ENCODE peak calls at places on chromosomes 12 and 14, in four cellular contexts. X is frontal cortex; B is CD8-positive, alpha-beta memory T cell; Q is SW480. G is an unnamed sample.

GRCh38 chr12:10735428-10735827 is 12.3 kb upstream of the YBX3 start:
- DNase-seq in B (no peak), X (no peak), Q (no peak), G (no peak)

GRCh38 chr14:85301506-85301905 is 228.4 kb upstream of the FLRT2 start:
- DNase-seq in Q (no peak), X (no peak), B (no peak), G (no peak)

GRCh38 chr12:98939350-98939749 is 294.3 kb downstream of the APAF1 start:
- DNase-seq in B (no peak), Q (peak; percentile 30), X (no peak), G (peak; percentile 11)

GRCh38 chr12:26345471-26346003 is 150.2 kb downstream of the SSPN start:
- DNase-seq in Q (no peak), B (no peak), X (no peak), G (no peak)

GRCh38 chr12:126447346-126447745 is 1382.1 kb downstream of the AACS start:
- DNase-seq in X (no peak), Q (no peak), B (no peak), G (no peak)

GRCh38 chr12:51683763-51684357 is 92.8 kb downstream of the SCN8A start:
- DNase-seq in Q (peak; percentile 20), X (no peak), B (no peak), G (peak; percentile 31)

GRCh38 chr12:77734489-77734888 is 96.2 kb upstream of the NAV3 start:
- DNase-seq in Q (no peak), X (no peak), B (no peak), G (no peak)

GRCh38 chr12:3988519-3989217 is 115.5 kb upstream of the PARP11 start:
- DNase-seq in Q (no peak), B (no peak), X (no peak), G (no peak)

GRCh38 chr12:56257491-56258067 is 605 bp downstream of the ANKRD52 start:
- DNase-seq in B (no peak), X (no peak), Q (no peak), G (peak; percentile 25)

GRCh38 chr12:115398311-115398781 is 714.4 kb upstream of the TBX3 start:
- DNase-seq in B (no peak), Q (no peak), X (no peak), G (peak; percentile 80)

GRCh38 chr14:57983235-57983634 is 117.3 kb upstream of the SLC35F4 start:
- DNase-seq in B (no peak), Q (no peak), X (no peak), G (no peak)

GRCh38 chr12:113770389-113770865 is 195.7 kb downstream of the RBM19 start:
- DNase-seq in Q (no peak), B (no peak), X (no peak), G (no peak)

GRCh38 chr14:91154851-91155625 is 41.2 kb downstream of the DGLUCY start:
- DNase-seq in X (no peak), B (peak; percentile 28), Q (peak; percentile 75), G (peak; percentile 85)

GRCh38 chr14:90630407-90630806 is 185.8 kb downstream of the TTC7B start:
- DNase-seq in Q (no peak), B (no peak), X (no peak), G (no peak)

GRCh38 chr12:116525418-116526001 is 33.7 kb upstream of the MAP1LC3B2 start:
- DNase-seq in B (no peak), Q (peak; percentile 64), X (no peak), G (no peak)

GRCh38 chr12:93582351-93582750 is 9.9 kb downstream of the SOCS2 start:
- DNase-seq in B (no peak), Q (no peak), X (no peak), G (no peak)

GRCh38 chr14:35814371-35815005 is 5.4 kb upstream of the RALGAPA1 start:
- DNase-seq in Q (peak; percentile 32), X (no peak), B (peak; percentile 64), G (peak; percentile 72)

GRCh38 chr14:73666583-73666982 is 21.8 kb downstream of the DNAL1 start:
- DNase-seq in B (no peak), X (no peak), Q (no peak), G (no peak)

GRCh38 chr14:35223927-35224326 is 68.3 kb upstream of the PSMA6 start:
- DNase-seq in X (no peak), B (no peak), Q (no peak), G (no peak)

GRCh38 chr12:75862692-75863471 is 168.7 kb downstream of the PHLDA1 start:
- DNase-seq in Q (peak; percentile 55), B (no peak), X (no peak), G (peak; percentile 60)

GRCh38 chr12:122793685-122794106 is 19.3 kb downstream of the CCDC62 start:
- DNase-seq in Q (peak; percentile 48), B (peak; percentile 46), X (peak; percentile 51), G (peak; percentile 65)

GRCh38 chr12:34292736-34293625 is 270.7 kb downstream of the ALG10 start:
- DNase-seq in X (no peak), Q (peak; percentile 16), B (no peak), G (no peak)

GRCh38 chr12:106133136-106134087 is 5.3 kb downstream of the NUAK1 start:
- DNase-seq in X (no peak), Q (no peak), B (no peak), G (no peak)

GRCh38 chr12:12562016-12562483 is 613 bp downstream of the DUSP16 start:
- DNase-seq in Q (peak; percentile 46), X (peak; percentile 20), B (peak; percentile 52), G (no peak)

GRCh38 chr12:50084775-50085614 is at the start of gene SMARCD1:
- DNase-seq in B (peak; percentile 76), X (peak; percentile 92), Q (peak; percentile 95), G (peak; percentile 92)

GRCh38 chr14:31596691-31597090 is 35.5 kb downstream of the NUBPL start:
- DNase-seq in Q (no peak), B (no peak), X (no peak), G (no peak)

GRCh38 chr14:64193821-64194220 is 100.3 kb downstream of the ESR2 start:
- DNase-seq in Q (no peak), B (no peak), X (no peak), G (no peak)

GRCh38 chr12:121530600-121531355 is 50.0 kb downstream of the KDM2B start:
- DNase-seq in B (peak; percentile 65), X (peak; percentile 56), Q (no peak), G (no peak)

GRCh38 chr12:13102481-13103195 is 829 bp downstream of the GSG1 start:
- DNase-seq in X (peak; percentile 54), Q (no peak), B (no peak), G (peak; percentile 61)

GRCh38 chr12:95608252-95609033 is 57.2 kb upstream of the USP44 start:
- DNase-seq in B (no peak), X (peak; percentile 14), Q (no peak), G (peak; percentile 59)

GRCh38 chr14:104895207-104895785 is 29.4 kb upstream of the PLD4 start:
- DNase-seq in X (no peak), Q (no peak), B (no peak), G (peak; percentile 5)

GRCh38 chr14:100526057-100526456 is 61.2 kb downstream of the BEGAIN start:
- DNase-seq in X (no peak), Q (no peak), B (no peak), G (no peak)

GRCh38 chr14:68571073-68571703 is 221.7 kb downstream of the ZFP36L1 start:
- DNase-seq in B (no peak), Q (no peak), X (no peak), G (no peak)